ENCODE peak calls at places on chromosomes 5 and 9, in ten cellular contexts. E is stomach, S is esophagus squamous epithelium, R is ovary, N is lower leg skin, U is HepG2, A is transverse colon, J is tibial nerve, P is A549, K is IMR-90. I is an unnamed sample.

GRCh38 chr5:111233050-111233370 is 8.8 kb downstream of the CAMK4 start:
- DNase-seq in S (no peak), J (no peak), E (no peak), P (no peak), U (no peak), A (no peak), R (no peak), K (no peak), N (no peak), I (no peak)

GRCh38 chr9:93697352-93698139 is 121.2 kb downstream of the PHF2 start:
- DNase-seq in E (no peak), S (no peak), U (no peak), P (no peak), K (no peak), A (no peak), R (no peak), J (no peak), N (peak; percentile 64), I (no peak)

GRCh38 chr5:172775326-172776234 is 4.6 kb upstream of the DUSP1 start:
- DNase-seq in R (peak; percentile 77), A (peak; percentile 84), P (peak; percentile 94), U (peak; percentile 95), S (no peak), K (peak; percentile 90), N (peak; percentile 96), J (peak; percentile 79), E (peak; percentile 79), I (peak; percentile 97)

GRCh38 chr5:39218482-39219381 is 631 bp downstream of the FYB1 start:
- DNase-seq in P (no peak), E (no peak), K (no peak), R (no peak), A (no peak), S (no peak), U (no peak), N (no peak), J (no peak), I (peak; percentile 85)

GRCh38 chr9:2657427-2657826 is 35.8 kb downstream of the VLDLR start:
- DNase-seq in P (no peak), A (no peak), N (no peak), U (no peak), E (no peak), J (no peak), K (no peak), R (no peak), S (no peak), I (no peak)

GRCh38 chr9:26524225-26524624 is 368.4 kb downstream of the CAAP1 start:
- DNase-seq in J (no peak), R (no peak), U (no peak), P (no peak), S (no peak), N (no peak), K (no peak), A (no peak), E (no peak), I (no peak)

GRCh38 chr5:30764704-30765103 is 428.8 kb upstream of the CDH6 start:
- DNase-seq in J (no peak), A (no peak), U (no peak), K (peak; percentile 72), P (no peak), E (no peak), R (no peak), S (no peak), N (no peak), I (no peak)

GRCh38 chr5:106174903-106175302 is 1495.8 kb downstream of the EFNA5 start:
- DNase-seq in P (no peak), S (no peak), U (no peak), E (no peak), A (no peak), N (no peak), R (no peak), K (no peak), J (no peak), I (no peak)

GRCh38 chr5:97547999-97548797 is 365.2 kb upstream of the RIOK2 start:
- DNase-seq in P (no peak), U (no peak), E (no peak), J (no peak), K (no peak), R (no peak), S (no peak), A (no peak), N (no peak), I (no peak)

GRCh38 chr5:31827862-31828261 is 188.9 kb downstream of the PDZD2 start:
- DNase-seq in E (no peak), U (no peak), K (peak; percentile 68), N (no peak), S (no peak), R (no peak), A (no peak), J (no peak), P (no peak), I (no peak)

GRCh38 chr5:952597-953271 is 55.9 kb upstream of the NKD2 start:
- DNase-seq in E (no peak), A (no peak), S (no peak), R (no peak), K (no peak), U (no peak), J (no peak), N (no peak), P (no peak), I (no peak)

GRCh38 chr5:149014634-149015033 is 48.2 kb downstream of the SH3TC2 start:
- DNase-seq in J (no peak), P (no peak), A (no peak), K (no peak), E (no peak), R (no peak), S (no peak), U (no peak), N (no peak), I (no peak)

DNA sequence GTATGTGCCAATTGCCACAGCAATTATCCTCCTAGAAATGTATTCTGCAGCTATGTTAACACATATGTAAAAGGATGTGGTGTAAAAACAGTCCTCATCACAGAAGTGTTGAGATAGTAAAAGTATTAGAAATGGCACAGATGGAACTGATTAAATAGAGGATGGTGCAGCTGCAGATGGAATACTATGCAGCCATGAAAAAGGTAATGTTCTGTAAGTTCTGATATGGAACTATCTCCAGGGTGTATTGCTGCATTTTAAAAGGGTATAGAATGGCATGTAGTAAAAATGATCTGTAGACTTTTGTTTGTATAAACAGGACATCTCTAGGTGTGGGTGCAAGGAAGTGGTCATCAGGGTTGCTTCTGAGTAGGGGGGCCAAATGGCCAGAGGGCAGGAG is 63.0 kb upstream of the PHYKPL start:
- DNase-seq in R (no peak), A (no peak), P (no peak), J (no peak), S (no peak), K (no peak), E (no peak), N (no peak), U (no peak), I (no peak)
- TF ChIP-seq POLR2A in R (no peak), A (no peak), P (no peak), J (no peak), S (no peak), K (no peak), E (no peak), N (no peak), U (no peak), I (no peak)

DNA sequence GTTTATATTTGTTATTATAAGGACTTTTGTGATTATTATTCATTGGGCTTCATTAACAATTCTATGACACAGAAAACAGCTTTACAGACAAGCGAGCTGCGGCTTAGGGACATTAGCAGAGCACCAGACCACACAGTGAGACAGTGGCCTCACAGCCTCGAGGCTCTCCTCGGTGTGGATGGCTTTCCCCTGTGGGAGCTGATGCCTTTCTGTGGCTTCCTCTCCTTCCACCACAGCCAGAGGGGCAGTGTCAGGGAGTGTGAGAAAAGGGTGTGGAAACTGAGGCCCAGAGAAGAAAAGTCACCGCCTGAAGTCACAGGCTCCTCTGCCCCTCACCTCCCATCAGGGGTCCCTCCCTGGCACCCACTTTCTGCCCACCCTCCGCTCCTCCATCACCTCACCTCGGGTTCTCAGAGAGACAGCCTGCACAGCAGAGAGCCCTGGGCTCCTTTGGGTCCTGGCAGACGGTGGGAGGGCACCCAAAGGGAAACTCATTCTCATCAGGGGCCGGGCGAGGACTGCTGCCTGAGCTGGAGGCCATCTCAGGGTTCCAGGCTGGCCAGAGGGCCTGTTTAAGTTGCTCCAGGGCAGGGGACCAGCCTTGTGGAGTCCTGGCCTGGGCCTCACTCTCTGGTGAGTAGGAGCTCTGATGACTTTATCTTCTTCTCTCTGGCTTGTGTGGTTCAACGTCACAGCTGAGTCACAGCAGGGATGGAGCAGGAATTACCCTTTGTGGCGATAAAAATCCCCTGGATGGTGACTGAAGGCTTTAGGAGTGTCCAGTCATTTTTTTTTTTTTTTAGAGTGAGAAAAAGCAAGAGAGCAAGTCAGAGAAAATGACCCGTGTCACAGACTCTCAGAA is 830 bp downstream of the TRAF1 start:
- DNase-seq in A (no peak), S (no peak), R (no peak), J (no peak), E (no peak), U (no peak), N (no peak), K (peak; percentile 99), P (peak; percentile 69), I (peak; percentile 57)
- TF ChIP-seq POLR2A in A (no peak), S (peak; percentile 36), R (no peak), J (no peak), E (no peak), U (no peak), N (no peak), K (peak; percentile 92), P (no peak), I (no peak)

DNA sequence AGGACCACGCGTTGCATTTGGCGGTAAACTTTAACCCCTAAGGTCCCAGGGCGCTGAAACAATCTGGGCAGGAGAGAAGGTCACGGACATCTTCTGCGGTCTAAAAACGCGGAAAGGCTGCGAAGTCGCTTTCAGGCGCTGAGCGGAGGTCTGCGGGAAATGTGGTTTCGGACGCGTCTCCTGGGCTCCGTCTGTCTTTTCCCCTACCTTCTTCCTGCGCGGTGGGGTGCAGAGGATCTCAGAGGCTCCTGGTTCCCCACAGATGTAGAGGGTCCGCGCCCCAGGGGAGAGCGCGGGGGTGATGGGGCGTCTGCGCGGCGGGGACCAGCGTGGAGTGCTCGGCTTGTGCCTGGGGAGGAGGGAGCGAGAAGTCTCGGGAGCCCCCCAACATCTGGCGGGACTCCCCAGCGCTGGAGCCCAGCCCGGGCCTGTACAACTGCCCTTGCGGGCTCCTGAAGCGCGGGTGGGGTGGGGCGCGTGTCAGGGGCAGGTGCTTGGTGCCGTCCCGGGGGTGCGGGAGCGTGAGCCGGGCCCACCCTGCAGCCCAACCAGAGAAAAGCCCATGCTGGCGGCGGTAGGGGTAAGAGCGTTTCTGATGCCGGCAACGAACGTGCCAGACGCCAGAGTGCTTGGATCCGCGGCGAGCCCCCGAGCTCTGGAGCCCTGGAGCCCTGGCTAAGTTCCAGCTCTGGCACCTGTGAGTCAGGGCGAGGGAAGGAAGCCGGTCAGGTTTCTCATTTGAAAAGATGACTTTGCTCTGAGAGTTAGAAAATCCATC is 58.2 kb downstream of the ZNF510 start:
- DNase-seq in N (no peak), P (no peak), E (peak; percentile 43), K (no peak), S (no peak), R (no peak), A (peak; percentile 13), U (no peak), J (no peak), I (no peak)
- TF ChIP-seq POLR2A in N (no peak), P (no peak), E (no peak), K (no peak), S (no peak), R (no peak), A (no peak), U (no peak), J (no peak), I (no peak)

GRCh38 chr9:135480071-135480941 is 724 bp downstream of the PPP1R26 start:
- DNase-seq in P (peak; percentile 54), A (peak; percentile 61), S (no peak), N (no peak), U (peak; percentile 38), E (peak; percentile 43), R (no peak), K (peak; percentile 20), J (no peak), I (no peak)
- TF ChIP-seq POLR2A in P (no peak), A (peak; percentile 39), S (no peak), N (no peak), U (peak; percentile 50), E (no peak), R (no peak), K (no peak), J (no peak), I (no peak)